ENCODE peak calls at places on chromosomes 7 and 10, in nine cellular contexts. N is fibroblast of pulmonary artery, O is mammary epithelial cell, C is gastrocnemius medialis, G is HFF-Myc, Y is OCI-LY7, U is progenitor cell of endocrine pancreas, T is IMR-90, A is HFFc6. I is an unnamed sample.

GRCh38 chr7:84949067-84949466 is 237.8 kb downstream of the SEMA3D start:
- DNase-seq in N (peak), O (no peak), C (no peak), G (no peak), Y (no peak), U (no peak), T (peak), A (no peak), I (no peak)

GRCh38 chr10:131647789-131648188 is 253.0 kb upstream of the PPP2R2D start:
- DNase-seq in N (no peak), O (no peak), C (no peak), G (no peak), Y (no peak), U (no peak), T (no peak), A (no peak), I (no peak)

GRCh38 chr7:154568346-154568745 is 434.6 kb downstream of the PAXIP1 start:
- DNase-seq in N (no peak), O (no peak), C (no peak), G (no peak), Y (no peak), U (no peak), T (no peak), A (no peak), I (no peak)

GRCh38 chr7:135602304-135602703 is 44.6 kb downstream of the NUP205 start:
- DNase-seq in N (peak), O (peak), C (no peak), G (no peak), Y (no peak), U (no peak), T (peak), A (no peak), I (no peak)

GRCh38 chr7:36086571-36086970 is 66.5 kb upstream of the EEPD1 start:
- DNase-seq in N (no peak), O (no peak), C (no peak), G (no peak), Y (no peak), U (no peak), T (no peak), A (no peak), I (no peak)

GRCh38 chr7:98594348-98594747 is 22.7 kb upstream of the NPTX2 start:
- DNase-seq in N (no peak), O (no peak), C (no peak), G (no peak), Y (no peak), U (no peak), T (no peak), A (no peak), I (no peak)

GRCh38 chr7:26156454-26157365 is 4.7 kb downstream of the NFE2L3 start:
- DNase-seq in N (peak), O (peak), C (no peak), G (peak), Y (peak), U (no peak), T (peak), A (peak), I (peak)

GRCh38 chr7:33933611-33934281 is 28.4 kb downstream of the BMPER start:
- DNase-seq in N (peak), O (peak), C (no peak), G (peak), Y (no peak), U (no peak), T (peak), A (peak), I (peak)

GRCh38 chr7:157136372-157136771 is 2.4 kb upstream of the UBE3C start:
- DNase-seq in N (peak), O (peak), C (no peak), G (peak), Y (peak), U (no peak), T (peak), A (peak), I (peak)
- TF ChIP-seq CTCF in N (peak), O (peak), C (no peak), G (peak), Y (peak), U (peak), T (peak), A (peak), I (peak)

GRCh38 chr7:138911007-138911406 is 70.2 kb downstream of the KIAA1549 start:
- DNase-seq in N (no peak), O (no peak), C (no peak), G (no peak), Y (no peak), U (no peak), T (no peak), A (no peak), I (no peak)

GRCh38 chr7:138917771-138918170 is 63.4 kb downstream of the KIAA1549 start:
- DNase-seq in N (no peak), O (no peak), C (no peak), G (no peak), Y (no peak), U (no peak), T (no peak), A (no peak), I (no peak)

GRCh38 chr7:138916731-138917130 is 64.5 kb downstream of the KIAA1549 start:
- DNase-seq in N (no peak), O (no peak), C (no peak), G (no peak), Y (no peak), U (no peak), T (no peak), A (no peak), I (no peak)

GRCh38 chr7:138918176-138918575 is 63.0 kb downstream of the KIAA1549 start:
- DNase-seq in N (no peak), O (no peak), C (no peak), G (no peak), Y (no peak), U (no peak), T (no peak), A (no peak), I (no peak)

DNA sequence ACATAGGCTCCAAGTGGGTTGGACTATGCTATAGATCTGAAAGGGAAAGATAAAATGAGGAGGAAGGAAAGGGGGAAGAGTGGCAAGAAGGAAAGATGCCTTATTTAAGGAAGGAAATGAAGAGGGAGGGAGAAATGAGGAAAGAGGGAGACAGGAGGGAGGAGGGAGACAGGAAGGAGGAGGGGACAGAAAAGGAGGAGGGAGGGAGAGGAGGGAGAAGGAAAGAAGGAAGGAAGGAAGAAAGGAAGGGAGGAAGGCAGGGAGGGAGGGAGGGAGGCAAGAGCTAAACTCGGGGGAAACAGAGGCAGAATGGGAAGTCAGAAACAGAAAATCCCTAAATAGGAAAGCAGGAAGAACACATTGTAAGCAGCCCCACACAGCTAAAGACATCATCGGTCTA is 67.4 kb downstream of the KIAA1549 start:
- DNase-seq in N (no peak), O (no peak), C (no peak), G (no peak), Y (no peak), U (no peak), T (no peak), A (no peak), I (no peak)
- TF ChIP-seq CTCF in N (no peak), O (no peak), C (no peak), G (no peak), Y (no peak), U (no peak), T (no peak), A (no peak), I (no peak)

GRCh38 chr7:116401711-116402110 is 97.8 kb upstream of the CAV2 start:
- DNase-seq in N (no peak), O (no peak), C (no peak), G (no peak), Y (no peak), U (no peak), T (no peak), A (no peak), I (no peak)

GRCh38 chr7:116400526-116400925 is 99.0 kb upstream of the CAV2 start:
- DNase-seq in N (no peak), O (peak), C (no peak), G (no peak), Y (no peak), U (no peak), T (no peak), A (no peak), I (peak)

GRCh38 chr7:116395125-116395791 is 104.3 kb upstream of the CAV2 start:
- DNase-seq in N (peak), O (peak), C (no peak), G (peak), Y (no peak), U (no peak), T (peak), A (peak), I (peak)

GRCh38 chr7:116399808-116400207 is 99.7 kb upstream of the CAV2 start:
- DNase-seq in N (peak), O (peak), C (no peak), G (peak), Y (no peak), U (no peak), T (peak), A (peak), I (peak)

DNA sequence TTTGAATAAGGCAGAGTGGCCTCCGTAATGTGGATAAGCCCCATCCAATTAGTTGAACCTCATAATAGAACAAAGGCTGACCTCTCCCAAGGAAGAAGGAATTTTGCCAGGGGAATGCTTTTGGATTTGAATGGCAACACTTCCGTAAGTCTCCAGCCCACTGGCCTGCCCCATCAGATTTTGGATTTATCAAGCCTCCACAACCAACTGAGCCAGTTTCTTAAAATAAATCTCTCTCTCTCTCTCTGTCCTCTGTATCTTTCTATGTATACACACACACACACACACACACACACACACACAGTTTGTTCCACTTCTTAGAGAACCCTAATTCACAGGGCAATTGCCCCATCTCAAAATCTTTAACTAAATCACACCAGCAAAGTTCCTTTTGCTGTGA is 100.9 kb upstream of the CAV2 start:
- DNase-seq in N (no peak), O (no peak), C (no peak), G (no peak), Y (no peak), U (no peak), T (no peak), A (no peak), I (no peak)
- TF ChIP-seq CTCF in N (no peak), O (no peak), C (no peak), G (no peak), Y (no peak), U (no peak), T (no peak), A (no peak), I (no peak)

DNA sequence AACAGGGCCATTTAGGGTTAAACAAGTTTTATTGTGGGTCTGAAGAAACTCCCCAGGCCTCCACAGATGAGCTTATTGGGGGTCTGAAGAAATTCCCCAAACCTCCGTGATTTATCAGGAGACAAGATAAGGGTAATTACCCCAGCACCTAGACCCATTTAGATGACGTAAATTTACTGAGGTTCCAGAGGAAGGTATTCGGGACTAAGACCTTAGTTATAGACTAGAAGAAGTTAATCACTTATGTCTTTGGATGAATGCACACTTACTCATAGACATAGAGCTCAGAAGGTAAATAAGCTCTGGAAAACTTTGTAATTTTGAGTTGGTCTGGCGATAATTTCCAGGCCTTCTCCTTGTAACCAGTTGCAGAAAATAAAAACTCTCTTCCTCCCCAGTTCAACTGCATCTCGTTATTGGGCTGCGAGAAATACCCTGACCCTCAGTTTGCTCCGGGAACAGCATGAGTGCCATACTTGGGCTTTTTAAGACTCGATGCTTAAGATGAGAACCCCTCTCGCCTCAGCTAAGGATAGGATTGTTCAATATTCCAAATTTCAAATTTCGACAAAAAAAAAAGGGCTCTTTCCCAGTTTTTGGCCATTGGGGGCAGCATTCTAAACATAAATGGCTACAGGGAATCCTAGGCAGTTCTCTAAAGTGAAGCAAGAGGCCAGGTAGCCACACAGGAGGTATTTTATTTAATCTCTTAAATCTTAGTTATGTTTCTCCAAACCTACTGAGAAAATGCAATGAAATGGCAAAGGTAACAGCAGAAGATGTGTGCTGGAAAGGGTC is 74.7 kb upstream of the PFKP start:
- DNase-seq in N (no peak), O (no peak), C (no peak), G (no peak), Y (no peak), U (no peak), T (no peak), A (no peak), I (no peak)
- TF ChIP-seq CTCF in N (peak), O (no peak), C (no peak), G (peak), Y (peak), U (peak), T (no peak), A (peak), I (no peak)

I was measured in foreskin keratinocyte.